ENCODE peak calls at places on chromosome 13, in seven cellular contexts. F is PC-3, O is epithelial cell of esophagus, X is fibroblast of lung, N is heart left ventricle, D is uterus, S is osteoblast. C is an unnamed sample.
A peak's percentile ranks its signal among the peaks of the same experiment; 100 is the strongest.

GRCh38 chr13:91381371-91381770 is 17.1 kb upstream of the GPC5 start:
- DNase-seq in O (peak; percentile 36), F (peak; percentile 26), D (no peak), N (no peak), S (no peak), X (peak; percentile 69), C (no peak)

GRCh38 chr13:33556828-33557227 is 261.1 kb upstream of the RFC3 start:
- DNase-seq in F (peak; percentile 25), O (peak; percentile 80), S (no peak), D (no peak), X (no peak), N (no peak), C (no peak)

GRCh38 chr13:77207943-77208342 is 119.0 kb downstream of the MYCBP2 start:
- DNase-seq in O (peak; percentile 64), N (no peak), X (peak; percentile 79), S (peak; percentile 36), F (peak; percentile 10), D (no peak), C (no peak)

GRCh38 chr13:102295316-102296048 is 106.4 kb downstream of the FGF14 start:
- DNase-seq in O (no peak), N (no peak), X (peak; percentile 98), D (peak; percentile 26), F (no peak), S (no peak), C (no peak)

GRCh38 chr13:36366023-36366422 is 19.8 kb upstream of the SPART start:
- DNase-seq in D (no peak), F (no peak), O (no peak), N (no peak), S (no peak), X (no peak), C (no peak)

GRCh38 chr13:33657274-33657673 is 160.7 kb upstream of the RFC3 start:
- DNase-seq in D (no peak), X (no peak), F (no peak), S (no peak), N (no peak), O (no peak), C (no peak)

GRCh38 chr13:29883941-29884518 is 33.6 kb upstream of the UBL3 start:
- DNase-seq in N (peak; percentile 30), F (no peak), D (no peak), X (no peak), O (no peak), S (peak; percentile 84), C (peak; percentile 25)

GRCh38 chr13:29541400-29541799 is 54.1 kb downstream of the SLC7A1 start:
- DNase-seq in O (no peak), S (no peak), N (no peak), X (no peak), F (no peak), D (no peak), C (no peak)

GRCh38 chr13:30744056-30744684 is 8.8 kb downstream of the ALOX5AP start:
- DNase-seq in O (peak; percentile 36), S (no peak), F (peak; percentile 43), D (peak; percentile 28), N (no peak), X (peak; percentile 60), C (no peak)

GRCh38 chr13:53100394-53101063 is 71.9 kb downstream of the OLFM4 start:
- DNase-seq in O (no peak), F (no peak), D (no peak), X (no peak), S (no peak), N (no peak), C (no peak)

GRCh38 chr13:33251131-33251629 is 34.4 kb downstream of the STARD13 start:
- DNase-seq in X (peak; percentile 92), F (peak; percentile 95), D (peak; percentile 66), S (peak; percentile 77), N (no peak), O (peak; percentile 89), C (no peak)

GRCh38 chr13:113351514-113352026 is 12.4 kb downstream of the GRTP1 start:
- DNase-seq in S (no peak), O (no peak), X (peak; percentile 22), D (peak; percentile 52), N (no peak), F (no peak), C (no peak)

GRCh38 chr13:90485441-90485840 is 862.0 kb upstream of the MIR17HG start:
- DNase-seq in S (peak; percentile 25), D (no peak), F (peak; percentile 80), N (no peak), O (peak; percentile 64), X (peak; percentile 82), C (no peak)

GRCh38 chr13:39401091-39401647 is 201.8 kb downstream of the LHFPL6 start:
- DNase-seq in D (no peak), O (peak; percentile 16), N (no peak), S (peak; percentile 3), X (no peak), F (no peak), C (no peak)

GRCh38 chr13:73722120-73722519 is 412.1 kb downstream of the KLF12 start:
- DNase-seq in D (no peak), F (peak; percentile 82), S (peak; percentile 38), N (no peak), O (peak; percentile 92), X (peak; percentile 46), C (no peak)
- TF ChIP-seq CTCF in D (no peak), F (peak; percentile 61), S (peak; percentile 47), N (peak; percentile 10), O (peak; percentile 59), X (peak; percentile 38), C (peak; percentile 57)

DNA sequence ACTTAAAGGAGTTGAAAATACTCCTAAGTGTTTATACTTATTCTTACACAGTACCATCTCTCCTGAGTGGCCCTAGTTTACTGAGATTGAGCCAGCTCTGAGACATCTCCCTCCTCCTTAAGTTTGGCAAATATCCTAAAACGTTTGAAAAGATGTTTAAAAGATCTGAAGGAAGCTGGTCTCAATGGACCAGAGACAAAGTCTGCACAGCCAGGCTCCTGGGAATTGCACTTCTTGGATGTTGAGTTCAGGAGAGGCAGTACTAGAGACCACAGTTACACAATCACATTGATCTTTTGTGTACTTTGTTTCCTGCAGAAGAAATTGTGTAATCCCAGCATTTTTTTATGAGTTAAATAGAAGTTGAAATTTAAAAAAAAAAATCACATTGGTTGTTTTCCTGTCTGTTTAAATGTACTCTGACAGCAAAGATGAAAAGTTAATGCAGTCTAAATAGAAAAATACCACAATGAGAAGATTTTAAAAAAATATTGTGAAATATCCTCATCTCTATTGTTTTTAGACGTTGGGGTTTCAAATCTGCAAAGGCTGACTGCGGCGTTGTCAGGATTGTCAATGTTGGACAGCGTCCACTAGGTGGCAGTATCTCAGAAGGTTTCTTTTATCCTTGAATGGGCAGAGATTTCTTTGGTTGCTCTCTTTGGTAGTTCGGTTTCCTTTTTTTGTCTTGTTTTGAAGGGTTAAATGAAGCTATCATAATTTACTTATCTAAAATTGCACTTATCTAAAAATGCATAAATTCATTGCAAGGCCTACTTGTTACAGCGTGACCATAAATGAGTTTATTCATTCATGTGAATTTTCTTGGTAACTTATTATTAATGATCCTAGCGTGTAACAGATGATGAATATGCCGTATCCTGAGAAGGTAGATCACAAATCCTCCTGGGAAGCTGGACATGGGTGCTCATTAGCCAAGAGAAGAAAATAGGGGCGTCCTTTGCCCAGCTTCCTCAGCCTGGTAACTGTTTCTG is 20.9 kb downstream of the TNFSF11 start:
- DNase-seq in O (peak; percentile 74), F (peak; percentile 78), X (peak; percentile 92), N (peak; percentile 37), S (no peak), D (peak; percentile 58), C (peak; percentile 54)
- TF ChIP-seq CTCF in O (peak; percentile 83), F (peak; percentile 77), X (peak; percentile 79), N (peak; percentile 82), S (peak; percentile 92), D (peak; percentile 65), C (peak; percentile 97)

DNA sequence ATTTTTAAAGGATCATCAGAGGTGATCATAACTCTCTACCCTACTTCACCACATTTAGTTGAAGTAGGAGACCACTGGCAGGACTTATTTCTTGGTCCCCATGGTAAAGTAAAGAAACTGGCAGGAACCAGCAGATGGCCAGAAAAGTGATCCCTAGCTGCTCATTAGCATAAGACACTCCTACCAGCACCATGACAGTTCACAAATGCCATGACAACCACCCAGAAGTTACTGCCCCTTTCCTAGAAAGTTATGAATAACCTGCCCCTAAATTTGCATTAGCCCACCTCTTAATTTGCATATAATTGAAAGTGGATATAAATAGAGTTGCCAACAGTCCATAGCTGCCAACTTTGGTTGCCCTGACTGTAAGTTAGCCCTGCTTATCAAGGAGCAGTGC is 18.4 kb upstream of the RUBCNL start:
- DNase-seq in X (no peak), F (no peak), N (no peak), O (no peak), D (no peak), S (peak; percentile 19), C (no peak)
- TF ChIP-seq CTCF in X (no peak), F (no peak), N (no peak), O (no peak), D (no peak), S (no peak), C (no peak)

DNA sequence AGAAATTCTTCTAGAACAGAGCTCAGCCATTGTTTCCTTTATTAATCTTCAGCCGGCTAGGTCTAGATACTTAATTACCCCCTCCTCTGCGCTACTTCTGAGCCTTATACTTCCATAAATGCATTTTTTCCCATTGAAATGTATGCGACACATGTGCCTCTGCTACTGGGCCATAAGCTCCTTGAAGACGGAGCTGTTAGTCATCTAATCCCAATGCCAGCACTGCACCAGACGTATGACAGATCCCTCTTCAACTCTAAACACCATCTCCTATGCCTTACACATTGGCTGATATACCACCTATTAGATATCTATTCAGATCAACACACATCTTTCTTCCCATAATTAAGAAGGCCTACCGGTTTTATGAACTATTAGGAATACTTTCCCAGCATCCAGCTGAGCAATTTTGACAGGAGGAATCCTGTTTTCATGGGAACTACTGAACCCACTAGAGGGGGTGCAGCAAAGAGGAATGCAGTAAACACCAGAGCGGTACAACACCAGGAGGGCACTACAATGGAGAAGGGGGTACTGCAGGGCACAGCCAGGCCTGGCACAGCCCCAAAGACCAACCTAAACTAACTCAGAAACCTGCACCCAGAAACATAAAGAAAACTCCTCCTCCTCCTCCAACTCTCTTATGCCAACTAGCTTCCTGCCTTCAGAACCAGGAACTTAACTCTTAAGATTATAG is 18.8 kb downstream of the STK24 start:
- DNase-seq in D (no peak), F (no peak), X (no peak), O (peak; percentile 56), S (peak; percentile 51), N (no peak), C (no peak)
- TF ChIP-seq CTCF in D (no peak), F (no peak), X (no peak), O (no peak), S (no peak), N (no peak), C (no peak)

C was measured in neural crest cell.